ENCODE peak calls at places on chromosome 6, in six cellular contexts. S is A549, F is K562, P is SK-N-SH, G is H1, K is HepG2. H is an unnamed sample.

GRCh38 chr6:33812669-33813068 is 8.9 kb upstream of the MLN start:
- DNase-seq in S (peak; percentile 39), F (peak; percentile 91), P (peak; percentile 64), G (peak; percentile 71), K (peak; percentile 48), H (no peak)

GRCh38 chr6:99013145-99013544 is 65.4 kb upstream of the FBXL4 start:
- DNase-seq in S (no peak), F (no peak), P (no peak), G (no peak), K (no peak), H (no peak)

GRCh38 chr6:64040118-64040517 is 404.5 kb downstream of the PHF3 start:
- DNase-seq in S (no peak), F (no peak), P (no peak), G (no peak), K (no peak), H (no peak)

GRCh38 chr6:42030585-42031506 is 19.5 kb upstream of the TAF8 start:
- DNase-seq in S (no peak), F (peak; percentile 87), P (peak; percentile 56), G (no peak), K (no peak), H (no peak)

GRCh38 chr6:12748411-12748810 is 31.8 kb downstream of the PHACTR1 start:
- DNase-seq in S (no peak), F (no peak), P (no peak), G (no peak), K (no peak), H (no peak)

GRCh38 chr6:107235007-107235406 is 119.7 kb upstream of the BEND3 start:
- DNase-seq in S (no peak), F (no peak), P (no peak), G (no peak), K (peak; percentile 38), H (no peak)

GRCh38 chr6:161383951-161384350 is 110.1 kb upstream of the AGPAT4 start:
- DNase-seq in S (no peak), F (no peak), P (no peak), G (no peak), K (no peak), H (no peak)

GRCh38 chr6:89430563-89430962 is 2.4 kb upstream of the ANKRD6 start:
- DNase-seq in S (no peak), F (no peak), P (no peak), G (no peak), K (no peak), H (no peak)

GRCh38 chr6:1726341-1726763 is 116.6 kb downstream of the FOXC1 start:
- DNase-seq in S (no peak), F (no peak), P (no peak), G (no peak), K (no peak), H (no peak)

GRCh38 chr6:151412905-151413304 is 21.5 kb upstream of the ZBTB2 start:
- DNase-seq in S (no peak), F (no peak), P (no peak), G (no peak), K (no peak), H (no peak)

GRCh38 chr6:154868143-154868594 is 126.9 kb upstream of the TIAM2 start:
- DNase-seq in S (peak; percentile 35), F (peak; percentile 42), P (peak; percentile 46), G (no peak), K (peak; percentile 79), H (no peak)

GRCh38 chr6:117496383-117496990 is 14.0 kb downstream of the DCBLD1 start:
- DNase-seq in S (no peak), F (no peak), P (no peak), G (no peak), K (no peak), H (no peak)

DNA sequence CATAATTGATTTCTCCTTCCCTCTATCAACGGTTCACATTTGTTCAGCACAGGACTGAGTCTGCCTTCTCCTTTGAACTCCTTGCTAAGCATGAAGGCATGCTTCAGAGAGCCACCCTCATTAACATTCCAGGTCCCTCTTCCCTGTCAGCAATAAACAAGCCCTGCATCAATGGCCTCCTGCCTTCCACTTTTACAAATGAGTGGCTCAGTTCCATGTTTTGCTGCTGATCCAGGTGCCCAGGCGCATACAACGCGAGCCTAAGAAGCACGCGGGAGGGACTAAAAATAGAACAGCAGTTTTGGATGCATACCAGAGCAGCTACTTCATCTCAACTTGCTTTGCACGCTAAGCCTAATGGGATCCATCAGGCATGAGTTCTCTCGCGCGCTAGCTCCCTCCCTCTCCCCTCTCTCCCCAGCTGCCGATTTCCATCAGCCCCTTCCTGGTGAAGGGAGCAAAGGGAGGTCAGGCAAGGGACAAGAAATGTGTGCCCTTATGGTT is 53.4 kb downstream of the TRAF3IP2 start:
- DNase-seq in S (no peak), F (no peak), P (peak; percentile 55), G (peak; percentile 51), K (no peak), H (no peak)
- TF ChIP-seq CHD2 in S (no peak), F (no peak), P (peak; percentile 23), G (peak; percentile 23), K (no peak), H (no peak)

GRCh38 chr6:11596640-11597237 is 59.2 kb downstream of the TMEM170B start:
- DNase-seq in S (no peak), F (no peak), P (no peak), G (no peak), K (no peak), H (no peak)

GRCh38 chr6:11598687-11599086 is 61.1 kb downstream of the TMEM170B start:
- DNase-seq in S (peak; percentile 14), F (no peak), P (no peak), G (no peak), K (peak; percentile 72), H (no peak)

GRCh38 chr6:11592289-11592906 is 54.8 kb downstream of the TMEM170B start:
- DNase-seq in S (no peak), F (no peak), P (no peak), G (no peak), K (no peak), H (no peak)

GRCh38 chr6:11593096-11593495 is 55.5 kb downstream of the TMEM170B start:
- DNase-seq in S (no peak), F (no peak), P (no peak), G (no peak), K (no peak), H (no peak)

GRCh38 chr6:11595903-11596302 is 58.4 kb downstream of the TMEM170B start:
- DNase-seq in S (no peak), F (no peak), P (peak; percentile 20), G (no peak), K (no peak), H (no peak)
- TF ChIP-seq RAD21 in S (no peak), F (no peak), P (no peak), G (peak; percentile 31), K (no peak), H (no peak)

GRCh38 chr6:160239929-160240690 is 18.5 kb downstream of the SLC22A2 start:
- DNase-seq in S (no peak), F (no peak), P (no peak), G (no peak), K (no peak), H (no peak)

GRCh38 chr6:160238234-160238633 is 20.4 kb downstream of the SLC22A2 start:
- DNase-seq in S (no peak), F (no peak), P (no peak), G (no peak), K (no peak), H (no peak)

GRCh38 chr6:160240691-160241084 is 17.9 kb downstream of the SLC22A2 start:
- DNase-seq in S (no peak), F (no peak), P (no peak), G (no peak), K (no peak), H (no peak)

GRCh38 chr6:160238786-160239751 is 19.6 kb downstream of the SLC22A2 start:
- DNase-seq in S (no peak), F (no peak), P (no peak), G (no peak), K (no peak), H (no peak)
- TF ChIP-seq CHD2 in S (no peak), F (no peak), P (no peak), G (no peak), K (no peak), H (no peak)

GRCh38 chr6:142592876-142593275 is 291.1 kb downstream of the ADGRG6 start:
- DNase-seq in S (no peak), F (no peak), P (no peak), G (no peak), K (no peak), H (no peak)
- TF ChIP-seq RAD21 in S (no peak), F (no peak), P (no peak), G (no peak), K (no peak), H (no peak)

DNA sequence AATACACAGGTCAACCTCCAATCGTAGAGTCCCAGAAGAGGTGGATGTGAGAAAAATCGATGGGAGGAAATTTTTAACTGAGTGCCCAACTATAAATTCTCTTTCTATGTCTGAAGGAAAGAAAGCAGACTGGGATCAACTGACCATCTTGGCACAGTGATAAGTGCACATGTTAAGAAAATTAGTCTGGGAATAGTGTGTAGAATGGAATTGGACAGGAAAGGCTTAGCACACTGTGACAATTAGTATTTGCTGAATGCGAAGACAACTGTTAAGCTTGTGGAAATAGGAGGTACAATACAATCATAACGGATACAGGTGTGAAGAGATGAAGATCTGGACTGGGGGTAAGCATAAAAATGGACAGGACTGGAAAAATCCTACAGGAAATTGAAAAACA is 114.2 kb downstream of the FAM50B start:
- DNase-seq in S (no peak), F (no peak), P (no peak), G (no peak), K (no peak), H (no peak)
- TF ChIP-seq CHD2 in S (no peak), F (no peak), P (no peak), G (no peak), K (no peak), H (no peak)

GRCh38 chr6:36940027-36940426 is 14.5 kb upstream of the PI16 start:
- DNase-seq in S (no peak), F (no peak), P (no peak), G (no peak), K (no peak), H (no peak)
- TF ChIP-seq RAD21 in S (no peak), F (no peak), P (no peak), G (no peak), K (no peak), H (no peak)

GRCh38 chr6:38387994-38388393 is 251.7 kb downstream of the BTBD9 start:
- DNase-seq in S (no peak), F (no peak), P (peak; percentile 38), G (no peak), K (no peak), H (no peak)
- TF ChIP-seq CHD2 in S (no peak), F (no peak), P (peak; percentile 26), G (no peak), K (no peak), H (no peak)

GRCh38 chr6:17429381-17430061 is 36.1 kb downstream of the CAP2 start:
- DNase-seq in S (no peak), F (no peak), P (no peak), G (no peak), K (no peak), H (no peak)
- TF ChIP-seq RAD21 in S (no peak), F (no peak), P (no peak), G (no peak), K (no peak), H (no peak)

H was measured in GM12878.